ENCODE peak calls at places on chromosomes 3 and 15, in six cellular contexts. E, L, H, W, F and Y are unnamed samples.

GRCh38 chr3:36196058-36196457 is 184.2 kb upstream of the STAC start:
- DNase-seq in H (no peak), L (peak), E (no peak), W (no peak), F (no peak), Y (no peak)

GRCh38 chr15:52303093-52303772 is 7.6 kb upstream of the MYO5C start:
- DNase-seq in L (no peak), E (no peak), H (no peak), W (no peak), F (no peak), Y (no peak)

GRCh38 chr3:186772886-186773417 is 10.4 kb upstream of the EIF4A2 start:
- DNase-seq in F (peak), E (peak), L (no peak), W (no peak), H (peak), Y (peak)

GRCh38 chr3:73432021-73432722 is 192.6 kb downstream of the PDZRN3 start:
- DNase-seq in E (no peak), H (peak), L (peak), F (no peak), W (peak), Y (peak)

GRCh38 chr3:123803521-123803920 is 80.6 kb downstream of the MYLK start:
- DNase-seq in W (no peak), F (no peak), E (no peak), H (no peak), L (no peak), Y (no peak)

GRCh38 chr3:4520013-4520881 is 27.1 kb downstream of the ITPR1 start:
- DNase-seq in W (no peak), L (no peak), E (no peak), F (no peak), H (no peak), Y (no peak)

GRCh38 chr3:195900426-195901355 is 7.7 kb downstream of the TNK2 start:
- DNase-seq in H (peak), E (no peak), L (no peak), F (peak), W (peak), Y (no peak)

GRCh38 chr3:149512073-149512782 is 37.7 kb downstream of the TM4SF4 start:
- DNase-seq in E (peak), F (peak), L (peak), W (peak), H (peak), Y (peak)

GRCh38 chr3:32195995-32196540 is 42.4 kb upstream of the CMTM8 start:
- DNase-seq in L (no peak), E (no peak), F (no peak), H (no peak), W (no peak), Y (no peak)

GRCh38 chr3:159798951-159799350 is 189.7 kb upstream of the IL12A start:
- DNase-seq in H (no peak), F (peak), W (peak), L (no peak), E (no peak), Y (no peak)

GRCh38 chr15:56052389-56053045 is 59.1 kb upstream of the NEDD4 start:
- DNase-seq in L (peak), E (no peak), H (peak), F (peak), W (peak), Y (peak)

GRCh38 chr3:127044996-127045395 is 62.1 kb downstream of the PLXNA1 start:
- DNase-seq in F (no peak), E (peak), H (no peak), L (peak), W (no peak), Y (no peak)

GRCh38 chr15:25789616-25790002 is 73.5 kb downstream of the ATP10A start:
- DNase-seq in F (no peak), W (no peak), E (peak), H (no peak), L (no peak), Y (no peak)

GRCh38 chr3:47578119-47578630 is 490 bp downstream of the CSPG5 start:
- DNase-seq in H (peak), F (no peak), L (no peak), W (no peak), E (no peak), Y (peak)

GRCh38 chr3:43105224-43105596 is 669 bp downstream of the POMGNT2 start:
- DNase-seq in L (no peak), W (no peak), E (no peak), H (no peak), F (no peak), Y (no peak)

DNA sequence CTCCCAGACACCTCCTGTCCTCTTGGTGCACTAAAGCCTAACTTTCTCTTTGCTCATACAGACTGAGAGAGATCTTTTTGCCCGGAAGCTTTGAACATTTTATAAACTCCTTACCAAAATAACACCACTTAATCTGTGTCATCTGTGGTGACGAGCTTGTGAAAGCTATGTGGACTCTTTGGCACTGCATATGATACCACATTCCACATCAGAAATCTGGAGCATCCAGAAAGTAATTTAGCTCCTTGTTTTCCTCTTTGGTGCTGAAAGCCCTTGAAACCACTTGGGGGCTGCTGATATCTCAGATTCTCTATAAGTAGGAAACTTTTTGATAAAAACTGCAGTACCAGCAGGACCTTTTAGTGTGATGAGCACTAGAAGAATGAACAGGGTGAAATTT is 128.3 kb downstream of the ALCAM start:
- DNase-seq in H (no peak), E (no peak), W (peak), L (peak), F (peak), Y (no peak)
- TF ChIP-seq CTCF in H (no peak), E (no peak), W (no peak), L (no peak), F (no peak), Y (no peak)

GRCh38 chr3:103308921-103309320 is 874.1 kb downstream of the ZPLD1 start:
- DNase-seq in F (no peak), E (no peak), L (no peak), H (no peak), W (no peak), Y (no peak)
- TF ChIP-seq CTCF in F (no peak), E (no peak), L (no peak), H (no peak), W (no peak), Y (no peak)

GRCh38 chr15:59174846-59175831 is 31.5 kb upstream of the LDHAL6B start:
- DNase-seq in W (peak), H (peak), E (no peak), L (peak), F (peak), Y (peak)
- TF ChIP-seq CTCF in W (peak), H (peak), E (peak), L (peak), F (peak), Y (peak)

DNA sequence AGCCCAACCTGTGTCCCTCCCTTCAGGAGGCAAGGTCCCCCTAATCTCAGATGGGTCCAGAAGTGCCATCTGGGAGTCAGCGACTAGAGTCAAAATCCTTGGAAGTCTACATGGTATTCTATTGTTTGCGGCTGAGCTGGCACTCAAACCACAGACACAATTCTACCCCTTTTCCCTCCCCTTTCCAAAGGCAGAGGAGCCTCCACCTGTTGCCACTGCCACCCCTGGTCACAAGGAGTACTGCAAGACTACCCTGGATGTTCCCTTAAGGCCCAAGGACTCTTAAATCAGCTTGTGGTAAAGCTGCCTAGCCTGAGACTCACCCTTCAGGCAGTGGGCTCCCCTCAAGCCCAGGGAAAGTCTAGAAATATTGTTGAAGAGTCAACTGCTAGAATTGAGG is 4.3 kb upstream of the OR5H6 start:
- DNase-seq in W (no peak), F (no peak), H (no peak), L (no peak), E (no peak), Y (no peak)
- TF ChIP-seq CTCF in W (no peak), F (no peak), H (peak), L (no peak), E (no peak), Y (peak)

GRCh38 chr15:26985050-26985449 is 14.1 kb downstream of the GABRG3 start:
- DNase-seq in F (no peak), E (no peak), W (no peak), L (no peak), H (no peak), Y (no peak)

GRCh38 chr15:26981492-26981891 is 10.5 kb downstream of the GABRG3 start:
- DNase-seq in E (no peak), L (no peak), F (no peak), W (no peak), H (no peak), Y (no peak)

DNA sequence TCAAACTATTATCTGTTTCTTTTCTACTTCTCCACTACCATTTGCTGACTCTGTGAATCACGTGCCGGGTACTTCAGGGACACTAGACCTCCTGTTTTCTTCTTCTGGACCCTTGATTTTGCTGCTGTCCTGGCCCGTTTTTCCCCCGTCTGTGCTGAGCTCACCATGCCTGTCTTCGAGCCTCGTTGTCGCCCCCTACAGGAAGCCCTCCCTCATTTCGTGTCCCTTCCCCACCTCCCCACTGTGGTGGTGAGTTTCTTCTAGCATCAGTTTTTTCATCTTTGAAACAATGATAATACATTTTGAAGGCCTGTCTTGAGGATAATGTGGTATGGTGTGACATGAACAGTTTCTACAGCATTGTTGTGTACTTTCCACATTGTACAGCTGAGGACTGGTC is 12.8 kb downstream of the GABRG3 start:
- DNase-seq in L (no peak), W (no peak), E (no peak), F (no peak), H (no peak), Y (no peak)
- TF ChIP-seq CTCF in L (no peak), W (no peak), E (no peak), F (no peak), H (no peak), Y (no peak)

GRCh38 chr15:42158941-42159340 is 2.5 kb upstream of the PLA2G4F start:
- DNase-seq in L (no peak), F (no peak), W (no peak), E (peak), H (no peak), Y (no peak)
- TF ChIP-seq CTCF in L (no peak), F (no peak), W (no peak), E (no peak), H (no peak), Y (no peak)